ENCODE peak calls at places on chromosomes 12 and 14, in five cellular contexts. C is HCT116, F is HepG2, O is SK-N-SH, Z is GM12878. R is an unnamed sample.

GRCh38 chr14:99042376-99043257 is 229.4 kb downstream of the BCL11B start:
- DNase-seq in C (no peak), O (no peak), Z (no peak), F (no peak), R (no peak)

GRCh38 chr14:49982082-49982481 is 89.2 kb downstream of the ARF6 start:
- DNase-seq in O (no peak), F (no peak), C (no peak), Z (no peak), R (no peak)

GRCh38 chr14:38761033-38761432 is 342.0 kb downstream of the SEC23A start:
- DNase-seq in Z (no peak), O (no peak), C (no peak), F (no peak), R (no peak)

GRCh38 chr12:43805149-43805856 is 814 bp downstream of the TWF1 start:
- DNase-seq in O (peak), F (peak), C (no peak), Z (no peak), R (no peak)

GRCh38 chr12:18747960-18748359 is 10.0 kb downstream of the CAPZA3 start:
- DNase-seq in C (no peak), F (no peak), Z (no peak), O (no peak), R (peak)

GRCh38 chr14:69850086-69850735 is 29.0 kb upstream of the SMOC1 start:
- DNase-seq in Z (no peak), C (no peak), O (no peak), F (peak), R (no peak)

GRCh38 chr12:94763461-94763860 is 113.1 kb upstream of the TMCC3 start:
- DNase-seq in F (no peak), Z (no peak), O (no peak), C (no peak), R (no peak)

GRCh38 chr14:57182760-57183503 is 85.8 kb downstream of the EXOC5 start:
- DNase-seq in F (peak), O (peak), Z (no peak), C (peak), R (peak)

GRCh38 chr14:105199093-105199492 is 18.0 kb upstream of the NUDT14 start:
- DNase-seq in C (no peak), F (no peak), O (no peak), Z (no peak), R (no peak)

GRCh38 chr12:39012870-39013269 is 107.5 kb upstream of the CPNE8 start:
- DNase-seq in Z (no peak), C (no peak), F (no peak), O (no peak), R (no peak)

GRCh38 chr12:12397184-12397583 is 40.3 kb downstream of the BORCS5 start:
- DNase-seq in Z (no peak), O (no peak), F (no peak), C (no peak), R (no peak)

GRCh38 chr14:88599761-88600439 is 37.1 kb downstream of the ZC3H14 start:
- DNase-seq in O (no peak), F (no peak), C (no peak), Z (peak), R (no peak)

GRCh38 chr14:67951529-67952120 is 132.0 kb downstream of the RAD51B start:
- DNase-seq in Z (no peak), C (no peak), O (no peak), F (no peak), R (no peak)

GRCh38 chr12:22282283-22282682 is 52.2 kb downstream of the ST8SIA1 start:
- DNase-seq in O (no peak), F (no peak), Z (no peak), C (no peak), R (no peak)

GRCh38 chr12:30908389-30909087 is 18.0 kb upstream of the TSPAN11 start:
- DNase-seq in C (no peak), O (peak), Z (no peak), F (peak), R (no peak)

GRCh38 chr14:52733824-52734223 is 3.9 kb downstream of the STYX start:
- DNase-seq in Z (no peak), C (no peak), F (no peak), O (no peak), R (no peak)

GRCh38 chr12:128007250-128007649 is 259.7 kb upstream of the TMEM132C start:
- DNase-seq in O (no peak), F (no peak), C (no peak), Z (no peak), R (no peak)

GRCh38 chr14:86999076-86999475 is 993.9 kb downstream of the GALC start:
- DNase-seq in F (no peak), O (no peak), C (no peak), Z (no peak), R (no peak)

GRCh38 chr14:32980887-32981501 is 42.3 kb downstream of the NPAS3 start:
- DNase-seq in F (no peak), C (no peak), Z (no peak), O (no peak), R (no peak)

GRCh38 chr12:96473394-96474093 is 15.8 kb upstream of the CFAP54 start:
- DNase-seq in F (no peak), Z (no peak), O (no peak), C (no peak), R (no peak)

GRCh38 chr12:64679487-64679983 is 69.2 kb downstream of the RASSF3 start:
- DNase-seq in C (peak), Z (no peak), F (no peak), O (peak), R (no peak)

GRCh38 chr12:88493651-88494050 is 86.6 kb downstream of the KITLG start:
- DNase-seq in O (no peak), C (no peak), F (no peak), Z (no peak), R (no peak)

GRCh38 chr12:31353730-31354708 is 28.1 kb upstream of the SINHCAF start:
- DNase-seq in C (no peak), F (no peak), Z (no peak), O (no peak), R (no peak)

GRCh38 chr14:31690056-31690455 is 128.9 kb downstream of the NUBPL start:
- DNase-seq in Z (no peak), C (no peak), O (no peak), F (no peak), R (no peak)

GRCh38 chr12:48199784-48200198 is 3.3 kb downstream of the OR10AD1 start:
- DNase-seq in O (no peak), C (no peak), F (no peak), Z (no peak), R (no peak)

DNA sequence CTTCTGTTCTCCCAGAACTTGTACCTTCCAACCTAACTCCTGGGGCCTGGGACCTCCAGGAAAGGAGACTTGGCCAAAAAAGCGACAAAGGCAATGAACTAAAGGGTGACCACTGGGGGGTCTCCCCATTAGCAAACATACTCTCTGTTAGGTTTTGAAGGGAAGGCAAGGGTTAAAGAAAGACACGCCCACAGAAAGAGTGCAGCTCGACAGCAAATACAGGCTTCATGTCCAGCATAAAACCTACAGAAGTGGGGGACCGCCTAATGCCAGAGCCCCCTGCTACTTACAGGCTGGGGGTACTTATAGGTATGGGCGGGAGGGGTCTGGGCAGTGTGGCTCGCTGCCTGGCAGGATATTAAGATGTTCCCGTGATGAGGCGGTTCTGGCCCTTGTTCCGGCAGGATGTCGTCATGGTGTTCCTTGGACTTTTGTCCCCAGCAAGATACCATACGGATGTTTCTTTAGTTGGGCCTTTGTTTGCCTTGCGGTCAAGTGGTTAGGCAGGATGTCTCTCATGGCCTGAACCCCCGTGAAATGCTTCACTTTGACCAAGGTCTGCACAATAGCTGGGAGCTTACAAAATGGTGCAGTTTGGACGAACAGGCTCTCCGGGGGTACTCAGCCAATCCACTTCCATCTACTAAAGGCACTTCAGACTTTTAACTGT is 53.4 kb downstream of the PRMT8 start:
- DNase-seq in Z (no peak), F (peak), O (no peak), C (no peak), R (no peak)
- TF ChIP-seq YY1 in Z (no peak), F (no peak), O (no peak), C (no peak), R (no peak)

DNA sequence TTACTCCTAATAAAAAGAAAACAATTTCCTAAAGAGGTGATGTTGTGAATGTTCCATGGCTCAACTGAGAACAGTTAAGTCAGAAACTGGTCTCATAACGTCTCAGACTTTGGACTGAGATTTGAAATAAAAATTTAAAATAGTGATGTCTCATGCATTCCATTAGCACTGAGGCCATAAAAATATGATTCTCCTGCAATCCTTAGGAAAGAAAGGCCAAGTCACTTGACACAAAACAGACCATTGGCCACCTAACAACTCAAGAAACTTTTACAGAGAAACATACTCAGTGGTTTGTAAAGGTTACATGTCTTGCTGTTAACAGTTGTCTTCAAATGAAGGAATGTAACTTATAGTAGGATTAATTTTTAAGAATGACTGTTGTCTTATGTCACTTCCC is 58.1 kb downstream of the STAB2 start:
- DNase-seq in O (no peak), C (no peak), F (no peak), Z (no peak), R (no peak)
- H3K9ac ChIP-seq in O (no peak), C (no peak), F (no peak), Z (no peak), R (no peak)

GRCh38 chr12:104686196-104686595 is 229.4 kb downstream of the CHST11 start:
- DNase-seq in F (no peak), Z (no peak), O (no peak), C (no peak), R (no peak)

GRCh38 chr12:104683831-104684503 is 227.2 kb downstream of the CHST11 start:
- DNase-seq in F (no peak), C (no peak), O (no peak), Z (no peak), R (no peak)

GRCh38 chr12:104687823-104688573 is 231.2 kb downstream of the CHST11 start:
- DNase-seq in C (no peak), F (no peak), O (no peak), Z (no peak), R (no peak)

GRCh38 chr12:104682790-104683279 is 226.1 kb downstream of the CHST11 start:
- DNase-seq in Z (peak), F (no peak), O (no peak), C (no peak), R (no peak)

DNA sequence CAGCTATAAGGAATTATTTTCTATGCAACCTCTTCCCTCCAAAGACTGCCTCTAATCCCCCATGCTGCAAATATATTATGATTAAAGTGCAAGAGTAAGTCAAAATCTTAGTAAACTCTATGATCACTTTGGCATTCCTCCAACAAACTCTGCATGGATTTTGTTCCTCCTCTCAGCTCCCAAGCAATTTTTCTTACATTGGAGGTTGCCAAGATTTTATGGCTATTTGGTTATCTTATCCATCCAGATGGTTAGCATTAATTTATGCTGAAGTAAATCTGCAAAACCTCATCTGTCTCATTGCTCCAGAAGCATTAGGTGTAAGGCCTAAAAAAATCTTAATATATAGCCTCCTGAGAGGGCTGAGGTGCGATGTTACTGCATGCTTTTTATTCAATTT is 228.1 kb downstream of the CHST11 start:
- DNase-seq in O (no peak), F (no peak), C (no peak), Z (no peak), R (no peak)
- TF ChIP-seq YY1 in O (no peak), F (no peak), C (no peak), Z (no peak), R (no peak)

GRCh38 chr14:103541944-103542544 is 13.0 kb downstream of the TRMT61A start:
- DNase-seq in C (no peak), O (no peak), F (no peak), Z (no peak), R (no peak)
- H3K9ac ChIP-seq in C (no peak), O (no peak), F (no peak), Z (no peak), R (peak)

GRCh38 chr12:72268386-72268785 is 3.8 kb upstream of the TRHDE start:
- DNase-seq in C (no peak), F (no peak), Z (no peak), O (no peak), R (no peak)

GRCh38 chr12:72267974-72268373 is 4.2 kb upstream of the TRHDE start:
- DNase-seq in O (no peak), F (no peak), Z (no peak), C (no peak), R (no peak)

GRCh38 chr12:72269491-72269890 is 2.7 kb upstream of the TRHDE start:
- DNase-seq in F (no peak), Z (no peak), O (no peak), C (no peak), R (no peak)

GRCh38 chr12:72261885-72262284 is 10.3 kb upstream of the TRHDE start:
- DNase-seq in O (no peak), C (no peak), Z (no peak), F (no peak), R (no peak)

DNA sequence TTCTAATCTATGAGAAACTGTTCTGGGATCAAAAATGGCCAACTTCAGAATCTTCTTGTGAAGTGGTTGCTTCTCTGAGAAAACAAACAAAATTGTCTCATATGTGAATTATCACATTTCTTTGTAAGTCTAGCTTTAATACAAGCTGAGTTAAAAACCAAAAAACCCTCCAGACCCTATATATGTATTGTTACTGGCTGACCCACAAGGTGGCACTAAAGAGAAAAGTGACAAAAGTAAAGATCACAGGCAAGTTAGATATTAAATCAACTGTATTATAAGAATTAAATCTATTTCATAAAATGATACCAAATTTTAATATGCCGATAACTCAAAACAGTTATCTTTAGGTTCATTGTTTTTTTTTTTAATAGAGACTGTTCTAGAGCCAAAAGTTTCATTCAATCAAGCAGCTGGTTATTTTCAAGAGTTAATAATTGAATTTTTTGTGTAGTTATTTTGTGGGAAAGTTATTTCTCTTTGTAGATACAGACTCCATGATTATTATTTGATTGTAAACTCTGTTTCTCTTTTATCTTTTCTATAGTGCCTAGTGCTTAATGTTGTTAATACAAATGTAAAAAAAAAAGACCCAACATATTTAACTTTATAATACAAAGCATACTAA is 7.5 kb upstream of the TRHDE start:
- DNase-seq in F (peak), Z (no peak), O (peak), C (no peak), R (no peak)
- TF ChIP-seq YY1 in F (no peak), Z (no peak), O (no peak), C (no peak), R (no peak)

GRCh38 chr12:120498870-120499515 is 3.1 kb downstream of the DYNLL1 start:
- DNase-seq in O (no peak), F (no peak), C (no peak), Z (no peak), R (no peak)

GRCh38 chr12:120497524-120498150 is 1.7 kb downstream of the DYNLL1 start:
- DNase-seq in C (no peak), O (no peak), F (no peak), Z (no peak), R (no peak)

GRCh38 chr12:120496353-120497340 is 734 bp downstream of the DYNLL1 start:
- DNase-seq in C (no peak), F (no peak), Z (no peak), O (peak), R (no peak)

GRCh38 chr12:120495723-120496352 is at the start of gene DYNLL1:
- DNase-seq in O (peak), Z (peak), C (peak), F (peak), R (peak)

DNA sequence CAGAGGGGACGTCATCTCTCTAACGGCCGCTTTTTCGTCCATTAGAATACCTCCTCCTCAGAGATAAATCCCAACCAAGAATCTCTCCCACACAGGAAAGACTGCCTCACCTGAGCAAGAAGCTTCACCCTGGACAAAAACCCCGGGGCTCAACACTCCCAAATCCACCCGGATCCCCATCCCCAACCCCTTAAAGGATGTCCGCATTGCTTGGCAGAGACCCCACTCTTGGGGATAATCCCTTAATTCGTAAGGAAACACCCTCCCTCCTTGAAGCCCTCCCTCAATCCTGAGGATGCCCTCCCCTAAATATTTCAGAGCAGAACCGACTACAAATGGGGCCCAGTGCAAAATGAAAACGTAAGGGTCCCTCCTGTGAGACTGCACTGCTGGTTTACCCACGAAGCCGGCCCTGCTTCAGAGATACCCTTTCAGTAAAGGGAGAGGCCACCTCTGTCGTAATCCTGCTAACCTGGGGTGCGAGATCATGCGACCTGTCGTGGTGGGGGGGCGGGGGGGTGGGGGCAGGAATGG is 657 bp upstream of the DYNLL1 start:
- DNase-seq in Z (no peak), O (peak), C (no peak), F (no peak), R (no peak)
- H3K9ac ChIP-seq in Z (peak), O (peak), C (peak), F (peak), R (peak)

DNA sequence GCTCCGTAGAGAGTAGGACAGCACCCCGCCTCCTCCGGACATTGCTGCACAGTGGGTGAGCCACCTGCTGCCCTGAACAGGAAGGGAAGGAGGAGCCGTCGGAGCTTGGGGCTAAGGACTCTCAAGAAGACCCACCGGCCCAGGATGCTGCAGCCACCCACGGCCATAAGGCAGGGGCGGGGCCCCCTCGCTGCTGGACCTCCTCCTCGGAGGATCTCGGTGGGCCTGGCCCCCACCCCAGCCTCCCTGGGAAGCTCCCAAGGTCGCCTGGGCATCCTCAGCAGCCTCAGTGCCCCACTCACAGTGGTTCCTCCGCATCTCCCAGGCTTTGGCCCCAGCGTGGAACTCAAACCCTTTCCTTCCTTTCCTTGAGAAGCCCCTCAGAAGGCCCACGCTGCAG is 68.6 kb upstream of the DIO3 start:
- DNase-seq in C (no peak), O (no peak), F (no peak), Z (no peak), R (no peak)
- TF ChIP-seq YY1 in C (no peak), O (no peak), F (no peak), Z (no peak), R (no peak)

GRCh38 chr12:23950775-23951391 is 1.4 kb upstream of the SOX5 start:
- DNase-seq in C (no peak), Z (no peak), O (peak), F (peak), R (peak)
- H3K9ac ChIP-seq in C (no peak), Z (no peak), O (no peak), F (peak), R (peak)

R was measured in NT2/D1.